ENCODE peak calls at places on chromosomes 7 and 10, in seven cellular contexts. A is iris pigment epithelial cell, N is KG1, V is EL, W is tibial artery, F is mesothelial cell of epicardium, Y is type B pancreatic cell. E is an unnamed sample.

GRCh38 chr10:78715435-78715834 is 353.3 kb upstream of the ZMIZ1 start:
- DNase-seq in N (no peak), W (no peak), A (no peak), F (no peak), V (no peak), Y (no peak), E (no peak)

GRCh38 chr10:2948127-2948854 is 119.1 kb upstream of the PFKP start:
- DNase-seq in F (no peak), N (no peak), W (no peak), Y (no peak), A (no peak), V (no peak), E (no peak)

GRCh38 chr7:30585675-30586074 is 9.0 kb upstream of the GARS1 start:
- DNase-seq in N (no peak), W (no peak), V (no peak), F (no peak), A (peak; percentile 35), Y (no peak), E (no peak)

GRCh38 chr7:147296201-147296600 is 1179.6 kb downstream of the CNTNAP2 start:
- DNase-seq in A (no peak), V (no peak), W (no peak), N (no peak), F (no peak), Y (no peak), E (no peak)

GRCh38 chr7:159030490-159031134 is 114.1 kb downstream of the VIPR2 start:
- DNase-seq in V (no peak), A (peak; percentile 22), W (peak; percentile 84), Y (peak; percentile 78), N (no peak), F (peak; percentile 76), E (peak; percentile 12)

GRCh38 chr7:1943933-1944618 is 274.0 kb downstream of the ELFN1 start:
- DNase-seq in W (no peak), A (no peak), F (no peak), N (no peak), V (no peak), Y (no peak), E (no peak)

GRCh38 chr10:28054211-28054888 is 55.5 kb upstream of the ODAD2 start:
- DNase-seq in V (peak; percentile 96), Y (no peak), F (no peak), A (peak; percentile 97), N (no peak), W (peak; percentile 68), E (peak; percentile 79)

GRCh38 chr10:132542086-132542775 is 4.6 kb downstream of the INPP5A start:
- DNase-seq in A (no peak), N (no peak), W (peak; percentile 67), F (no peak), Y (no peak), V (no peak), E (no peak)

GRCh38 chr10:96718304-96718990 is 1.9 kb downstream of the PIK3AP1 start:
- DNase-seq in F (no peak), W (no peak), A (no peak), N (no peak), V (no peak), Y (no peak), E (no peak)

GRCh38 chr10:56823849-56824248 is 462.8 kb upstream of the ZWINT start:
- DNase-seq in V (no peak), A (no peak), W (no peak), Y (no peak), N (no peak), F (no peak), E (peak; percentile 6)

GRCh38 chr7:157494506-157495176 is 157.8 kb downstream of the DNAJB6 start:
- DNase-seq in V (no peak), A (no peak), Y (no peak), N (no peak), F (peak; percentile 19), W (no peak), E (no peak)

GRCh38 chr7:23520582-23520981 is 11.2 kb downstream of the TRA2A start:
- DNase-seq in F (no peak), V (no peak), Y (no peak), N (no peak), W (no peak), A (no peak), E (no peak)

GRCh38 chr7:99624487-99624886 is 7.7 kb downstream of the ZSCAN25 start:
- DNase-seq in W (peak; percentile 53), A (no peak), N (no peak), Y (peak; percentile 61), F (no peak), V (no peak), E (no peak)

GRCh38 chr10:33212061-33212748 is 122.3 kb downstream of the NRP1 start:
- DNase-seq in Y (no peak), F (no peak), N (no peak), A (peak; percentile 87), W (no peak), V (no peak), E (no peak)

GRCh38 chr10:2150315-2150714 is 413.0 kb upstream of the ADARB2 start:
- DNase-seq in V (no peak), Y (no peak), N (no peak), F (no peak), A (no peak), W (no peak), E (no peak)

GRCh38 chr10:124250506-124250905 is 157.1 kb upstream of the CHST15 start:
- DNase-seq in A (no peak), Y (no peak), V (no peak), F (no peak), W (no peak), N (no peak), E (no peak)

GRCh38 chr10:20991526-20991925 is 94.4 kb upstream of the NEBL start:
- DNase-seq in V (no peak), W (no peak), A (no peak), N (no peak), F (no peak), Y (no peak), E (no peak)

GRCh38 chr10:48332166-48332870 is 25.8 kb downstream of the MAPK8 start:
- DNase-seq in Y (no peak), W (no peak), F (no peak), A (no peak), V (no peak), N (no peak), E (no peak)

GRCh38 chr10:98144985-98145384 is 10.5 kb downstream of the R3HCC1L start:
- DNase-seq in V (no peak), Y (no peak), A (no peak), F (no peak), W (no peak), N (no peak), E (no peak)

GRCh38 chr7:50782376-50783208 is at the start of gene GRB10:
- DNase-seq in V (peak; percentile 27), F (no peak), Y (no peak), A (peak; percentile 34), N (no peak), W (peak; percentile 72), E (no peak)

GRCh38 chr10:122387572-122387971 is 13.1 kb downstream of the PLEKHA1 start:
- DNase-seq in F (no peak), N (no peak), V (no peak), Y (no peak), W (no peak), A (no peak), E (no peak)

GRCh38 chr7:105228555-105228954 is 160.2 kb downstream of the SRPK2 start:
- DNase-seq in N (no peak), Y (no peak), A (no peak), W (no peak), F (no peak), V (no peak), E (no peak)

GRCh38 chr7:2383543-2384274 is 19.7 kb upstream of the CHST12 start:
- DNase-seq in W (no peak), N (no peak), A (no peak), F (no peak), Y (no peak), V (no peak), E (no peak)

GRCh38 chr7:33547880-33548279 is 357.5 kb upstream of the BMPER start:
- DNase-seq in W (no peak), N (no peak), Y (no peak), V (no peak), F (no peak), A (peak; percentile 10), E (peak; percentile 2)

GRCh38 chr7:27210441-27211083 is 10.7 kb upstream of the HOXA13 start:
- DNase-seq in W (no peak), A (peak; percentile 43), Y (no peak), F (no peak), N (no peak), V (peak; percentile 54), E (no peak)

GRCh38 chr7:56537952-56538351 is 421.7 kb upstream of the NUPR2 start:
- DNase-seq in Y (no peak), W (peak; percentile 70), F (no peak), A (no peak), N (no peak), V (no peak), E (no peak)

GRCh38 chr7:129499915-129500463 is 2.3 kb upstream of the SMKR1 start:
- DNase-seq in N (no peak), F (no peak), V (no peak), W (no peak), Y (peak; percentile 48), A (no peak), E (no peak)

GRCh38 chr10:85967594-85967993 is 399.0 kb downstream of the GRID1 start:
- DNase-seq in W (no peak), N (no peak), F (no peak), A (no peak), Y (no peak), V (no peak), E (no peak)

GRCh38 chr10:58666024-58666423 is 153.4 kb downstream of the BICC1 start:
- DNase-seq in V (no peak), Y (no peak), N (no peak), F (no peak), W (no peak), A (peak; percentile 64), E (peak; percentile 78)

GRCh38 chr10:48775206-48775517 is 90.5 kb downstream of the WDFY4 start:
- DNase-seq in F (no peak), N (no peak), Y (peak; percentile 11), V (no peak), A (no peak), W (no peak), E (no peak)

GRCh38 chr10:77082601-77083252 is 554.9 kb downstream of the KCNMA1 start:
- DNase-seq in A (no peak), F (no peak), W (no peak), N (no peak), V (no peak), Y (no peak), E (no peak)

GRCh38 chr10:96740579-96741281 is 20.4 kb upstream of the PIK3AP1 start:
- DNase-seq in Y (no peak), W (peak; percentile 76), F (no peak), V (no peak), N (peak; percentile 78), A (no peak), E (peak; percentile 22)

GRCh38 chr7:40221836-40222235 is 87.0 kb downstream of the SUGCT start:
- DNase-seq in F (no peak), Y (no peak), W (peak; percentile 76), N (no peak), A (peak; percentile 99), V (peak; percentile 94), E (peak; percentile 96)

GRCh38 chr10:60732240-60733188 is 45.8 kb upstream of the CDK1 start:
- DNase-seq in N (peak; percentile 5), V (no peak), Y (peak; percentile 70), A (no peak), W (no peak), F (peak; percentile 46), E (no peak)

GRCh38 chr7:102268635-102269034 is 18.0 kb upstream of the SH2B2 start:
- DNase-seq in A (no peak), N (no peak), V (no peak), Y (no peak), W (no peak), F (no peak), E (no peak)

GRCh38 chr10:48551796-48552591 is 52.9 kb downstream of the ARHGAP22 start:
- DNase-seq in N (peak; percentile 34), A (peak; percentile 48), F (no peak), Y (no peak), W (no peak), V (peak; percentile 54), E (peak; percentile 34)

GRCh38 chr10:77041636-77042258 is 595.9 kb downstream of the KCNMA1 start:
- DNase-seq in F (no peak), N (peak; percentile 59), W (no peak), A (peak; percentile 3), Y (no peak), V (no peak), E (no peak)

GRCh38 chr10:7410306-7410799 is 481 bp downstream of the SFMBT2 start:
- DNase-seq in Y (no peak), F (peak; percentile 46), W (no peak), N (no peak), V (no peak), A (peak; percentile 10), E (no peak)

E was measured in renal cortical epithelial cell.